ENCODE peak calls at places on chromosome 7, in seven cellular contexts. T, A, N, L, Z, B and D are unnamed samples.

GRCh38 chr7:79287976-79288375 is 165.5 kb downstream of the MAGI2 start:
- DNase-seq in T (no peak), A (peak), N (no peak), L (no peak), Z (no peak), B (no peak), D (no peak)

GRCh38 chr7:84302949-84303348 is 108.4 kb upstream of the SEMA3A start:
- DNase-seq in T (no peak), A (no peak), N (no peak), L (peak), Z (no peak), B (no peak), D (peak)

GRCh38 chr7:41247128-41247865 is 455.6 kb downstream of the INHBA start:
- DNase-seq in T (no peak), A (peak), N (no peak), L (no peak), Z (no peak), B (peak), D (no peak)

GRCh38 chr7:79774150-79774549 is 320.7 kb upstream of the MAGI2 start:
- DNase-seq in T (no peak), A (peak), N (no peak), L (no peak), Z (no peak), B (no peak), D (peak)

GRCh38 chr7:90625051-90625450 is 28.9 kb downstream of the CDK14 start:
- DNase-seq in T (no peak), A (peak), N (no peak), L (peak), Z (no peak), B (peak), D (no peak)

GRCh38 chr7:136057509-136057908 is 80.3 kb upstream of the MTPN start:
- DNase-seq in T (no peak), A (no peak), N (no peak), L (no peak), Z (no peak), B (no peak), D (no peak)

GRCh38 chr7:83166781-83167180 is 4.1 kb upstream of the PCLO start:
- DNase-seq in T (no peak), A (no peak), N (no peak), L (no peak), Z (no peak), B (no peak), D (no peak)

GRCh38 chr7:134613623-134614347 is 32.9 kb upstream of the BPGM start:
- DNase-seq in T (no peak), A (peak), N (no peak), L (no peak), Z (no peak), B (peak), D (no peak)

GRCh38 chr7:34133356-34133982 is 228.1 kb downstream of the BMPER start:
- DNase-seq in T (no peak), A (peak), N (no peak), L (peak), Z (no peak), B (peak), D (peak)

GRCh38 chr7:55086413-55087201 is 67.8 kb downstream of the EGFR start:
- DNase-seq in T (no peak), A (peak), N (no peak), L (no peak), Z (no peak), B (peak), D (no peak)

GRCh38 chr7:158810846-158811245 is 18.5 kb downstream of the ESYT2 start:
- DNase-seq in T (no peak), A (no peak), N (no peak), L (no peak), Z (no peak), B (no peak), D (peak)

GRCh38 chr7:90404777-90405176 is 1.5 kb downstream of the CLDN12 start:
- DNase-seq in T (no peak), A (peak), N (no peak), L (no peak), Z (no peak), B (peak), D (no peak)

GRCh38 chr7:37765872-37766525 is 82.4 kb upstream of the NME8 start:
- DNase-seq in T (no peak), A (no peak), N (no peak), L (no peak), Z (no peak), B (no peak), D (no peak)

GRCh38 chr7:31079126-31079918 is 27.2 kb downstream of the ADCYAP1R1 start:
- DNase-seq in T (no peak), A (no peak), N (no peak), L (no peak), Z (no peak), B (no peak), D (no peak)
- H2AK5ac ChIP-seq in T (no peak), A (no peak), N (no peak), L (no peak), Z (no peak), B (no peak), D (no peak)

DNA sequence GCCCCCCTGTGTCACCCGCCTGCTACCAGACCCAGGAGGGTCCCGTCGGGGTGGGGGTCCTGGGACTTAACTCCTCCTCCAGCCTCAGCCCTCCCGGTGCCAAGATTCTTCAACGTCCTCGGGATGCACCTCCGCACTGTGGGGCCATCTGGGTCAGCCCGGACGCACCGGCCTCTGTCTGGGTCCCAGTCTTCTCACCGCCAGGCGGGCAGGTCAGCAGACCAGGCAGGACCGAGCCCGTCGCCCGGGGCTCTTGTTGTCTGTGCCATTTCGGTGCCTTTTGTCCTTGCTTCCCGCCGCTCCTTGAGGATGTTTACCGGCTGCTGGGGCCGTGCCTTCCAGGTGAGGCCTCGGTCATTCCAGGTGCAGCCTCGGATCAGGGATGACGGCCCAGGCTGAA is 32.1 kb upstream of the PSMG3 start:
- DNase-seq in T (no peak), A (no peak), N (no peak), L (no peak), Z (no peak), B (no peak), D (no peak)
- H2BK5ac ChIP-seq in T (no peak), A (no peak), N (no peak), L (no peak), Z (no peak), B (no peak), D (no peak)

DNA sequence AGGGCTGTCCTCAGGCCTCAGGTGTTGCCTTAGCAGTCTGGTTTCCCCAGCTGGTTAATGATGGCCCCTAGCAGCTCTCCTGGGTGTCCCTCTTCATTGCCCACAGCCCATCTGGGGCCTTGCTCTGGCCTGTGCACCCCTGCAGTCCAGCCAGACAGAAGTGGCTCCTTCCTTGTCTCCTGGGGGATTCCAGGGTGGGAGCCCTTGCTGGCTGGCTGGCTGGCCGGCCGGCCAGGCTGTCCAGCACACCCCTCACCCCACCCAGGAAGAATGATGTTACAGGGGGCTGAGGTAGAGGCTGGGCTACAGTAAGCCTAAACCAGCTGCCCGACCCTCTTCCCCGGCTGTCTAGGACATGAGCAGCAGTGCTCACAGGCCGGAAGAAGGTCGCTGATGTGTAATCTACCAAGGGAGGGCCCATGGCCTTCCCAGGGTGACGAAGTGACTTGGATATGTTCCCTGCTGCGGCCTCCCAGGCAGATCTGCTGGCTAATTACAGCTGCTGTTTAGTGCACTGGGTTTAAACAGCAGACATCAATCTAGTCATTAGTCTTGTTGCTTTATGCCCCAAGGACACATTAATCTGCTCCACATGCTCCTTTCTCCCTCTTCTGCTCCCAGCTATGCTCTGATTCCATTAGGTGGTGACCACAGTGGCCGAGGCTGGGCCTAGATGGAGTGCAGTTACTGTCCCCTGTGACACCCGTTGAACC is 53.8 kb upstream of the LRRC4 start:
- DNase-seq in T (no peak), A (peak), N (no peak), L (no peak), Z (no peak), B (peak), D (no peak)
- H3K9ac ChIP-seq in T (no peak), A (no peak), N (no peak), L (no peak), Z (no peak), B (no peak), D (no peak)

DNA sequence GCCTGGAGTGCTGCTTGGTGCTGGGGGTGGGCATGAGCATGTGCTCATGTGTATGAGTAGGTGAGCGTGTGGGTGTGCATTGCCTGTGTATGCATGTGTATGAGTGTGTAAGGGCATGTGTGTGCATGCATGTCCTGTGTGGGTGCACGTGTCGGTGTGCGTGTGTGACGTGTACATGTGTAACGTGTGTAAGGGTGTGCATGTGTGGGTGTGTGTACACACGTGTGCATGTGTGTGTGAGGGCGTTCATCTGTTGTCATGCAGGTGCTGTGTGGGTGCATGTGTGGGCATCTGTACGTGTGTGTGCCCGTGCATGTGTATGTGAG is 30.3 kb downstream of the FAM20C start:
- DNase-seq in T (no peak), A (no peak), N (no peak), L (no peak), Z (no peak), B (no peak), D (no peak)
- H2AK5ac ChIP-seq in T (peak), A (peak), N (peak), L (no peak), Z (no peak), B (no peak), D (no peak)

GRCh38 chr7:30531286-30531685 is 26.7 kb upstream of the GGCT start:
- DNase-seq in T (no peak), A (peak), N (no peak), L (no peak), Z (no peak), B (no peak), D (no peak)

GRCh38 chr7:30526163-30526562 is 21.5 kb upstream of the GGCT start:
- DNase-seq in T (no peak), A (no peak), N (no peak), L (peak), Z (peak), B (no peak), D (no peak)

GRCh38 chr7:30530373-30530772 is 25.7 kb upstream of the GGCT start:
- DNase-seq in T (no peak), A (no peak), N (no peak), L (no peak), Z (no peak), B (no peak), D (no peak)

GRCh38 chr7:30525409-30525808 is 20.8 kb upstream of the GGCT start:
- DNase-seq in T (no peak), A (no peak), N (no peak), L (no peak), Z (no peak), B (no peak), D (no peak)

DNA sequence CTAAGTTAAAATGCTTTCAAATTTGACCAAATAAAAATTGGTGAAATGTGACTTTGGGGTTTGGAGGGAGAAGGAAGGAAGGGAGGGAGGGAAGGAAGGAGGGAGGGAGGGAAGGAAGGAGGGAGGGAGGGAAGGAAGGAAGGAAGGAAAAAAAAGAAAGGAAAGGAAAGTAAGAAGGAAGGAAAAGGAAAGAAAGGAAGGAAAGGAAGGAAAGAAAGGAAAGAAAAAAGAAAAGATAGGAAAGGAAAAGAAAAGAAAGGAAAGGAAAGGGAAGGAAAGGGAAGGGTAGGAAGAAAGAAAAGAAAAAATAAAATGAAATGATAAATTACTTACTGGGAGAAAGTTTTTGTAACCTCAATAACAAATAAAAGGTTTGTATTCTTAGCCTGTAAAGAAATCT is 24.1 kb upstream of the GGCT start:
- DNase-seq in T (no peak), A (no peak), N (no peak), L (no peak), Z (no peak), B (no peak), D (no peak)
- H2BK5ac ChIP-seq in T (no peak), A (no peak), N (no peak), L (no peak), Z (no peak), B (no peak), D (no peak)

GRCh38 chr7:43905209-43905946 is 1.0 kb downstream of the URGCP start:
- DNase-seq in T (no peak), A (no peak), N (no peak), L (peak), Z (peak), B (peak), D (peak)
- H3K9ac ChIP-seq in T (no peak), A (peak), N (no peak), L (peak), Z (no peak), B (peak), D (no peak)

GRCh38 chr7:122970740-122971725 is 24.5 kb downstream of the TAS2R16 start:
- DNase-seq in T (no peak), A (no peak), N (no peak), L (peak), Z (no peak), B (no peak), D (no peak)
- H2AK5ac ChIP-seq in T (no peak), A (no peak), N (no peak), L (no peak), Z (no peak), B (no peak), D (no peak)